ENCODE peak calls at places on chromosomes 3 and 15, in five cellular contexts. L is left lung, E is mesothelial cell of epicardium, X is foreskin fibroblast, G is gastrocnemius medialis. U is an unnamed sample.

GRCh38 chr15:59997070-59997701 is 6.9 kb upstream of the FOXB1 start:
- DNase-seq in L (peak; percentile 56), E (no peak), X (no peak), G (no peak), U (no peak)

GRCh38 chr15:67130673-67131601 is 65.5 kb downstream of the SMAD3 start:
- DNase-seq in E (no peak), G (peak; percentile 71), X (peak; percentile 68), L (no peak), U (no peak)

GRCh38 chr3:129228891-129229585 is 20.4 kb upstream of the COPG1 start:
- DNase-seq in L (no peak), X (peak; percentile 88), G (no peak), E (no peak), U (no peak)

GRCh38 chr3:73868688-73869315 is 244.1 kb upstream of the PDZRN3 start:
- DNase-seq in X (peak; percentile 71), G (no peak), E (peak; percentile 46), L (no peak), U (peak; percentile 30)

GRCh38 chr15:50247819-50248650 is 17.5 kb downstream of the HDC start:
- DNase-seq in G (no peak), E (peak; percentile 46), L (peak; percentile 74), X (no peak), U (no peak)

GRCh38 chr15:88126695-88127476 is 129.7 kb downstream of the NTRK3 start:
- DNase-seq in L (no peak), G (no peak), X (no peak), E (no peak), U (no peak)

GRCh38 chr15:29802411-29802810 is 19.9 kb downstream of the TJP1 start:
- DNase-seq in E (no peak), X (no peak), G (no peak), L (no peak), U (no peak)

GRCh38 chr15:22960587-22960986 is 19.6 kb downstream of the CYFIP1 start:
- DNase-seq in L (no peak), X (no peak), E (no peak), G (no peak), U (no peak)

GRCh38 chr15:85168642-85169173 is 187.1 kb downstream of the PDE8A start:
- DNase-seq in G (no peak), X (peak; percentile 18), L (peak; percentile 77), E (no peak), U (no peak)

GRCh38 chr15:52924641-52925040 is 134.5 kb upstream of the ONECUT1 start:
- DNase-seq in G (no peak), X (no peak), E (no peak), L (no peak), U (no peak)

GRCh38 chr3:81277853-81278252 is 483.6 kb downstream of the GBE1 start:
- DNase-seq in L (no peak), E (no peak), X (peak; percentile 17), G (no peak), U (no peak)

GRCh38 chr3:111810909-111811308 is 48.2 kb upstream of the PHLDB2 start:
- DNase-seq in X (peak; percentile 91), L (no peak), G (no peak), E (no peak), U (no peak)

GRCh38 chr3:182889948-182890629 is 90.2 kb downstream of the DCUN1D1 start:
- DNase-seq in L (no peak), G (no peak), E (no peak), X (peak; percentile 36), U (no peak)

GRCh38 chr3:178381555-178381954 is 154.7 kb upstream of the KCNMB2 start:
- DNase-seq in G (no peak), L (no peak), E (no peak), X (peak; percentile 66), U (no peak)

GRCh38 chr3:105173972-105174371 is 192.7 kb upstream of the ALCAM start:
- DNase-seq in L (no peak), E (no peak), G (no peak), X (no peak), U (no peak)

GRCh38 chr3:74789111-74789510 is 174.7 kb upstream of the CNTN3 start:
- DNase-seq in E (no peak), G (no peak), X (no peak), L (no peak), U (no peak)

GRCh38 chr15:96500491-96500890 is 170.0 kb downstream of the NR2F2 start:
- DNase-seq in G (no peak), L (no peak), X (no peak), E (no peak), U (no peak)

GRCh38 chr3:78812166-78812565 is 955.6 kb downstream of the ROBO1 start:
- DNase-seq in L (no peak), X (no peak), G (no peak), E (no peak), U (no peak)

GRCh38 chr3:161314836-161315391 is 56.4 kb downstream of the SPTSSB start:
- DNase-seq in G (no peak), X (peak; percentile 48), L (no peak), E (no peak), U (no peak)

GRCh38 chr3:153232737-153233330 is 70.8 kb downstream of the RAP2B start:
- DNase-seq in L (no peak), X (peak; percentile 78), G (no peak), E (no peak), U (no peak)

GRCh38 chr15:83310521-83311456 is 26.3 kb upstream of the BNC1 start:
- DNase-seq in G (no peak), L (no peak), E (no peak), X (no peak), U (no peak)

GRCh38 chr3:193744048-193744821 is 151.2 kb downstream of the OPA1 start:
- DNase-seq in X (no peak), G (no peak), L (no peak), E (no peak), U (no peak)

GRCh38 chr15:64599226-64599625 is 138.8 kb downstream of the ZNF609 start:
- DNase-seq in L (no peak), X (no peak), G (no peak), E (no peak), U (no peak)

GRCh38 chr3:195153121-195153520 is 117.8 kb downstream of the XXYLT1 start:
- DNase-seq in X (peak; percentile 33), E (no peak), L (no peak), G (no peak), U (no peak)

GRCh38 chr3:2158828-2159227 is 60.2 kb downstream of the CNTN4 start:
- DNase-seq in X (no peak), E (no peak), L (no peak), G (no peak), U (no peak)

GRCh38 chr15:91456251-91456718 is 356.2 kb downstream of the SV2B start:
- DNase-seq in E (no peak), X (no peak), L (no peak), G (no peak), U (no peak)

GRCh38 chr3:146334151-146334550 is 83.2 kb upstream of the PLSCR4 start:
- DNase-seq in X (peak; percentile 75), E (no peak), G (no peak), L (no peak), U (no peak)

GRCh38 chr15:75224281-75224680 is 22.6 kb downstream of the C15orf39 start:
- DNase-seq in G (no peak), X (no peak), L (no peak), E (no peak), U (no peak)

GRCh38 chr3:44280631-44281030 is 38.9 kb downstream of the TOPAZ1 start:
- DNase-seq in X (no peak), G (no peak), E (no peak), L (no peak), U (no peak)
- TF ChIP-seq CTCF in X (no peak), G (no peak), E (no peak), L (no peak), U (no peak)

DNA sequence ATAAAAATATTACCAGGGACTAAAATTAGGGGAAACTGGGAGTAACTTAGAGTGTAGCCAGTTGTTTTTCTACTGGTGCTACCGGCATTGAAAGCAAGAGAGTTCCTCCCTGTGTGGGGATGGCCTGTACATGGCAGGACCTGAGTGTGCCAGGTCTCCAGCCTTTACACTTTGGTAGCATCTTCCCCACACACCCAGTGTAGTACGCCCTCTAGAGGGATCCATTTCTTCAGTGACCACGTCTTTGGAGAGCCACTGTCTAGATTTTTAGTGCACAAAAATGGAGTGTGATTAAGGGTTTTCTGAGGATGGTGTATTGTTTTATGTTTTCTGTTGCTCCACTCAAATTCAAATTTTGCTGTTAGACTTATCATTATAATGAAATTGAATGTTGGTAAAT is 507.0 kb upstream of the TPRG1 start:
- DNase-seq in X (no peak), G (no peak), L (no peak), E (no peak), U (no peak)
- TF ChIP-seq CTCF in X (no peak), G (no peak), L (no peak), E (no peak), U (no peak)

DNA sequence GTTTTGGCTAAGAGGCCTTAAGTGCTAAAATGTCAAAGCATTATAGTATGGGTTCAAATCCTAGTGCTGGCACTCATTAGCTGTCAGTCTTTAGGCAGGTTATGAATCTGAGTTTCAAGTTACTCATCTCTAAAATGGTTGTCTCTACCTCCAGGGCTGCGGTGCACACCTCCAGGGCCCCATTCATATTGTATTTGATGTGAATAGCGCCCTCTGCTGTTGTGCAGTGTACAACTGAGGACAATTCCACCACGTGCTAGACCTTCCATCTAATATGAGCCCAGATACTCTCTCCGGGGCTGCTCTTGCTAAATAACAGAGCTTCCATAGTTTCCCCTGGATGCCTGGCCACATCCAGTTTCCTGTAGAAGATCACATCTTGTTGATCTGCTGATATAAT is 54.3 kb downstream of the OXNAD1 start:
- DNase-seq in X (no peak), G (no peak), E (no peak), L (no peak), U (no peak)
- TF ChIP-seq CTCF in X (peak; percentile 24), G (peak; percentile 31), E (no peak), L (no peak), U (peak; percentile 19)

GRCh38 chr3:122305818-122306621 is 19.0 kb upstream of the CSTA start:
- DNase-seq in E (no peak), G (no peak), L (no peak), X (peak; percentile 20), U (no peak)
- TF ChIP-seq CTCF in E (no peak), G (no peak), L (no peak), X (no peak), U (peak; percentile 41)

GRCh38 chr3:98259707-98260106 is 4.3 kb upstream of the OR5H6 start:
- DNase-seq in X (no peak), L (no peak), G (no peak), E (no peak), U (no peak)
- TF ChIP-seq CTCF in X (no peak), L (no peak), G (no peak), E (no peak), U (no peak)

U was measured in D721Med.